ENCODE peak calls at places on chromosomes 1 and 21, in four cellular contexts. One of them, this sample, is unnamed.
A peak's percentile ranks its signal among the peaks of the same experiment; 100 is the strongest.

GRCh38 chr1:31761883-31762282 is 2.3 kb downstream of the ADGRB2 start:
- DNase-seq in psoas muscle: no peak
- DNase-seq in pancreas: no peak
- DNase-seq in transverse colon: no peak
- DNase-seq in this sample: no peak

GRCh38 chr1:71463144-71463543 is 382.3 kb upstream of the ZRANB2 start:
- DNase-seq in psoas muscle: no peak
- DNase-seq in pancreas: no peak
- DNase-seq in transverse colon: no peak
- DNase-seq in this sample: no peak

GRCh38 chr1:172420385-172420784 is at the start of gene C1orf105:
- DNase-seq in psoas muscle: no peak
- DNase-seq in transverse colon: no peak
- DNase-seq in pancreas: no peak
- DNase-seq in this sample: no peak

GRCh38 chr1:116123837-116124533 is 12.8 kb downstream of the MAB21L3 start:
- DNase-seq in pancreas: no peak
- DNase-seq in psoas muscle: no peak
- DNase-seq in transverse colon: peak; percentile 68
- DNase-seq in this sample: no peak

GRCh38 chr1:43548285-43549271 is 17.9 kb downstream of the PTPRF start:
- DNase-seq in psoas muscle: no peak
- DNase-seq in pancreas: no peak
- DNase-seq in transverse colon: peak; percentile 41
- DNase-seq in this sample: no peak

GRCh38 chr1:204321665-204322064 is 38.1 kb downstream of the PLEKHA6 start:
- DNase-seq in transverse colon: no peak
- DNase-seq in pancreas: no peak
- DNase-seq in psoas muscle: no peak
- DNase-seq in this sample: no peak

GRCh38 chr1:109201123-109201703 is 12.5 kb upstream of the SARS1 start:
- DNase-seq in pancreas: no peak
- DNase-seq in transverse colon: peak; percentile 60
- DNase-seq in psoas muscle: peak; percentile 29
- DNase-seq in this sample: no peak

GRCh38 chr1:43541721-43542401 is 11.2 kb downstream of the PTPRF start:
- DNase-seq in psoas muscle: peak; percentile 79
- DNase-seq in pancreas: peak; percentile 93
- DNase-seq in transverse colon: peak; percentile 85
- DNase-seq in this sample: peak; percentile 33

GRCh38 chr1:89451011-89451410 is 73.6 kb upstream of the LRRC8B start:
- DNase-seq in pancreas: no peak
- DNase-seq in psoas muscle: no peak
- DNase-seq in transverse colon: no peak
- DNase-seq in this sample: no peak

GRCh38 chr1:4076346-4076745 is 176.3 kb upstream of the C1orf174 start:
- DNase-seq in transverse colon: no peak
- DNase-seq in psoas muscle: no peak
- DNase-seq in pancreas: no peak
- DNase-seq in this sample: no peak

GRCh38 chr1:164780111-164780510 is 221.1 kb downstream of the PBX1 start:
- DNase-seq in pancreas: no peak
- DNase-seq in transverse colon: no peak
- DNase-seq in psoas muscle: no peak
- DNase-seq in this sample: no peak

GRCh38 chr1:29875557-29876028 is 639.3 kb downstream of the PTPRU start:
- DNase-seq in psoas muscle: no peak
- DNase-seq in transverse colon: no peak
- DNase-seq in pancreas: no peak
- DNase-seq in this sample: no peak

GRCh38 chr1:201766117-201766863 is 62.7 kb upstream of the IPO9 start:
- DNase-seq in psoas muscle: peak; percentile 33
- DNase-seq in transverse colon: no peak
- DNase-seq in pancreas: no peak
- DNase-seq in this sample: peak; percentile 30

GRCh38 chr1:102241431-102242338 is 245.0 kb upstream of the OLFM3 start:
- DNase-seq in pancreas: no peak
- DNase-seq in transverse colon: no peak
- DNase-seq in psoas muscle: no peak
- DNase-seq in this sample: no peak

GRCh38 chr1:166675213-166675612 is 164.1 kb upstream of the POGK start:
- DNase-seq in transverse colon: no peak
- DNase-seq in psoas muscle: no peak
- DNase-seq in pancreas: no peak
- DNase-seq in this sample: no peak

GRCh38 chr1:53332833-53333232 is 5.0 kb upstream of the LRP8 start:
- DNase-seq in transverse colon: no peak
- DNase-seq in pancreas: no peak
- DNase-seq in psoas muscle: no peak
- DNase-seq in this sample: no peak

GRCh38 chr1:74964508-74964907 is 169.7 kb upstream of the LHX8 start:
- DNase-seq in psoas muscle: no peak
- DNase-seq in transverse colon: no peak
- DNase-seq in pancreas: peak; percentile 37
- DNase-seq in this sample: peak; percentile 16

GRCh38 chr1:230355594-230355993 is 70.5 kb downstream of the PGBD5 start:
- DNase-seq in transverse colon: no peak
- DNase-seq in psoas muscle: no peak
- DNase-seq in pancreas: no peak
- DNase-seq in this sample: no peak

GRCh38 chr1:117367769-117368059 is 465 bp downstream of the MAN1A2 start:
- DNase-seq in pancreas: no peak
- DNase-seq in psoas muscle: no peak
- DNase-seq in transverse colon: no peak
- DNase-seq in this sample: no peak

GRCh38 chr1:188432427-188432826 is 1603.7 kb downstream of the PLA2G4A start:
- DNase-seq in pancreas: no peak
- DNase-seq in psoas muscle: no peak
- DNase-seq in transverse colon: no peak
- DNase-seq in this sample: no peak

GRCh38 chr1:154940880-154941228 is 4.3 kb upstream of the PMVK start:
- DNase-seq in transverse colon: no peak
- DNase-seq in psoas muscle: no peak
- DNase-seq in pancreas: no peak
- DNase-seq in this sample: no peak

GRCh38 chr1:26097696-26098095 is 13.9 kb upstream of the PDIK1L start:
- DNase-seq in pancreas: no peak
- DNase-seq in psoas muscle: no peak
- DNase-seq in transverse colon: no peak
- DNase-seq in this sample: no peak

GRCh38 chr1:43836267-43836951 is 97.2 kb upstream of the ARTN start:
- DNase-seq in pancreas: peak; percentile 67
- DNase-seq in transverse colon: peak; percentile 89
- DNase-seq in psoas muscle: peak; percentile 33
- DNase-seq in this sample: no peak

GRCh38 chr21:33362044-33362555 is 37.3 kb downstream of the IFNAR1 start:
- DNase-seq in psoas muscle: no peak
- DNase-seq in transverse colon: peak; percentile 56
- DNase-seq in pancreas: no peak
- DNase-seq in this sample: no peak

GRCh38 chr1:6108937-6109636 is 63.4 kb downstream of the KCNAB2 start:
- DNase-seq in pancreas: peak; percentile 18
- DNase-seq in transverse colon: peak; percentile 32
- DNase-seq in psoas muscle: peak; percentile 15
- DNase-seq in this sample: no peak

GRCh38 chr1:6191968-6192367 is 7.4 kb downstream of the RPL22 start:
- DNase-seq in pancreas: no peak
- DNase-seq in transverse colon: no peak
- DNase-seq in psoas muscle: no peak
- DNase-seq in this sample: no peak

GRCh38 chr1:72283204-72284083 is 1.1 kb upstream of the NEGR1 start:
- DNase-seq in psoas muscle: peak; percentile 70
- DNase-seq in transverse colon: peak; percentile 60
- DNase-seq in pancreas: peak; percentile 45
- DNase-seq in this sample: peak; percentile 74

GRCh38 chr1:97350662-97351061 is 570.2 kb downstream of the DPYD start:
- DNase-seq in psoas muscle: no peak
- DNase-seq in pancreas: no peak
- DNase-seq in transverse colon: no peak
- DNase-seq in this sample: no peak

GRCh38 chr1:53047737-53048344 is 14.2 kb upstream of the PODN start:
- DNase-seq in transverse colon: no peak
- DNase-seq in psoas muscle: no peak
- DNase-seq in pancreas: no peak
- DNase-seq in this sample: no peak

GRCh38 chr1:37456614-37457013 is 17.8 kb upstream of the ZC3H12A start:
- DNase-seq in psoas muscle: no peak
- DNase-seq in transverse colon: no peak
- DNase-seq in pancreas: no peak
- DNase-seq in this sample: no peak

GRCh38 chr1:206905295-206906164 is 8.3 kb downstream of the IL24 start:
- DNase-seq in psoas muscle: no peak
- DNase-seq in transverse colon: no peak
- DNase-seq in pancreas: no peak
- DNase-seq in this sample: no peak

GRCh38 chr1:233140519-233140918 is 155.0 kb downstream of the PCNX2 start:
- DNase-seq in transverse colon: no peak
- DNase-seq in psoas muscle: no peak
- DNase-seq in pancreas: no peak
- DNase-seq in this sample: no peak

GRCh38 chr1:231206856-231207255 is 34.2 kb upstream of the GNPAT start:
- DNase-seq in pancreas: no peak
- DNase-seq in psoas muscle: no peak
- DNase-seq in transverse colon: no peak
- DNase-seq in this sample: no peak

GRCh38 chr1:10288059-10288615 is 77.8 kb downstream of the KIF1B start:
- DNase-seq in pancreas: no peak
- DNase-seq in psoas muscle: no peak
- DNase-seq in transverse colon: no peak
- DNase-seq in this sample: no peak

GRCh38 chr1:207805841-207806421 is 54.1 kb downstream of the CD46 start:
- DNase-seq in transverse colon: peak; percentile 63
- DNase-seq in psoas muscle: peak; percentile 88
- DNase-seq in pancreas: peak; percentile 81
- DNase-seq in this sample: peak; percentile 58

GRCh38 chr1:233815357-233815756 is 89.1 kb upstream of the SLC35F3 start:
- DNase-seq in transverse colon: no peak
- DNase-seq in psoas muscle: no peak
- DNase-seq in pancreas: no peak
- DNase-seq in this sample: no peak

GRCh38 chr1:93616221-93616995 is 65.2 kb downstream of the BCAR3 start:
- DNase-seq in pancreas: no peak
- DNase-seq in psoas muscle: no peak
- DNase-seq in transverse colon: peak; percentile 67
- DNase-seq in this sample: no peak

GRCh38 chr1:93619507-93620168 is 62.0 kb downstream of the BCAR3 start:
- DNase-seq in transverse colon: no peak
- DNase-seq in psoas muscle: no peak
- DNase-seq in pancreas: no peak
- DNase-seq in this sample: no peak

GRCh38 chr1:93616996-93617669 is 64.5 kb downstream of the BCAR3 start:
- DNase-seq in pancreas: peak; percentile 80
- DNase-seq in psoas muscle: no peak
- DNase-seq in transverse colon: peak; percentile 37
- DNase-seq in this sample: no peak

GRCh38 chr1:93615201-93616150 is 66.2 kb downstream of the BCAR3 start:
- DNase-seq in psoas muscle: no peak
- DNase-seq in transverse colon: peak; percentile 28
- DNase-seq in pancreas: no peak
- DNase-seq in this sample: no peak

GRCh38 chr1:93617670-93618488 is 63.8 kb downstream of the BCAR3 start:
- DNase-seq in transverse colon: peak; percentile 89
- DNase-seq in pancreas: peak; percentile 69
- DNase-seq in psoas muscle: no peak
- DNase-seq in this sample: no peak
- H3K4me3 ChIP-seq in transverse colon: no peak overlapping the region
- H3K4me3 ChIP-seq in pancreas: no peak overlapping the region
- H3K4me3 ChIP-seq in psoas muscle: no peak overlapping the region
- H3K4me3 ChIP-seq in this sample: no peak overlapping the region

DNA sequence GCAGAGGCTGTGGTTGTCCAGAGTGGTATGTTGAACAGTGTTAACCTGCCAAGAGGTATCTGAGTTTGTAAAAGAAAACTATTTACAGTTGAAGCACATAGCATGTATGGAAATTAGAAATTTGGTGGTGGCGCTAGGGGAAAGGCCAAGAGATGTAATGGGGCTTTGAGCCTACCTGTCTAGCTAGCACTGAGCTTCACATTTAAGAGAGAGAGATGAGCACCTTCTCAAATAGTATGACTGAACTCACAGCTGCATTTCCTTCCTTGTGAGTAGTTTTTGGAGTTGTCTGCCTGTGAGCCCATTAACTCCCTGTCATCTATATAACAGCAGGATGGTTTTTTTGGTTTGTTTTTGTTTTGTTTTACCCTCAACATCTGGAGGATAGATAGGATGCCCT is 4.0 kb downstream of the CLIC4 start:
- DNase-seq in psoas muscle: no peak
- DNase-seq in pancreas: no peak
- DNase-seq in transverse colon: no peak
- DNase-seq in this sample: no peak
- H3K4me3 ChIP-seq in psoas muscle: peak overlapping the region; percentile 82
- H3K4me3 ChIP-seq in pancreas: no peak overlapping the region
- H3K4me3 ChIP-seq in transverse colon: no peak overlapping the region
- H3K4me3 ChIP-seq in this sample: peak overlapping the region; percentile 9

GRCh38 chr1:33426906-33427305 is 4.0 kb downstream of the PHC2 start:
- DNase-seq in psoas muscle: no peak
- DNase-seq in pancreas: no peak
- DNase-seq in transverse colon: no peak
- DNase-seq in this sample: no peak
- H3K4me3 ChIP-seq in psoas muscle: no peak overlapping the region
- H3K4me3 ChIP-seq in pancreas: no peak overlapping the region
- H3K4me3 ChIP-seq in transverse colon: no peak overlapping the region
- H3K4me3 ChIP-seq in this sample: no peak overlapping the region

DNA sequence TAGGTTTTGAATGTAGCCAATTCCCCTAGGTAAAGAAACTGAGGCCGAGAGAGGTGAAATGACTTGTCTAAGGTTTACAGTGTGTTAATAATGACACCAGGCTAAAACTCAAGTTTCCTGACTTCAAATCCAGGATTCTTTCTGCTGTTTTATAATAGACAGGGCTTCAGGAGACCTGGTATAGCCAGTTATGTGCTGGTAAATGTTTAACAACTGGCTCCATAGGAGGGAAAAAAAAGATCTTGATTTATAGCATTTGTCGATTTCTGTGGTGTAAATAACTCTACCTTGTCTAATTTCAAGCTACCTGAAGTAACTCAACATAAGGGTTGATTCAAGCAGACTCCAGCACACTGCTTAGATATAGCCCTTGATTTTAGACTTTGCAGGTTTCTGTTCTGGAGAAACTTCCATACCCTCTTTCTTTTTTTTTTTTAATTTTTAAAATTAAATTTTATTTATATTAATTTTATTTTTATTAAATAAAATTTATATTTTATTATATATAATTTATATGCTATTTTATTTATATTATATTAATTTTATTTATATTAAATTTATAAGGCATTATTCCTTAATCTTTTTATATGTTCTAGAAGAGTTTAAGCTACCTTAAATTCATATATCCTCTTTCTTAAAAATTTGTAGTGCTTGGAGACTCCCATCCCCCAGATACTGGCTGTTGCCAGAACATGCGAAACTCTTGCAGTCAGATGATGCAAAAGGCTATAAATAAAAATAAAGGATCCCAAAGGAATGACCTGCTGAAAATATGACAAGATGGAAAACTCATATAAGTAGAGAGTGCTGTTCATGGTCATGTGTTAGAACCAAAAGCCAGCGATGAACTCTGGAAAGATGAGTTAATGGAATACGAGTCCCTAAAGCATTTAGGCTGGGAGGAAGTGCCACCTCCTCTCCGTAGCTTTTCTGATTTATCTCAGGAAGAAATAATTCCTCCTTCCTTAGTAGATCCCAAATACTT is 35.4 kb upstream of the SRSF10 start:
- DNase-seq in pancreas: no peak
- DNase-seq in transverse colon: no peak
- DNase-seq in psoas muscle: no peak
- DNase-seq in this sample: no peak
- H3K4me3 ChIP-seq in pancreas: no peak overlapping the region
- H3K4me3 ChIP-seq in transverse colon: no peak overlapping the region
- H3K4me3 ChIP-seq in psoas muscle: peak overlapping the region; percentile 5
- H3K4me3 ChIP-seq in this sample: no peak overlapping the region

This sample was measured in tibial nerve.